ENCODE peak calls at places on chromosome 9, in four cellular contexts. R is left lung; T is activated T-helper 17 cell treated with anti-CD3 and anti-CD28 coated beads, Interleukin-2, amount 50 U/mL, for 72 hours; K is activated naive CD8-positive, alpha-beta T cell treated with anti-CD3 and anti-CD28 coated beads, Interleukin-2, amount 10 ng/mL, durations not matched to agents 7 days and 5 days. Q is an unnamed sample.

GRCh38 chr9:38053697-38054461 is 15.1 kb downstream of the SHB start:
- ATAC-seq in R (no peak), T (no peak), K (no peak), Q (no peak)

GRCh38 chr9:36843964-36844363 is 190.1 kb downstream of the PAX5 start:
- ATAC-seq in R (no peak), T (peak), K (no peak), Q (no peak)

GRCh38 chr9:98191615-98192502 is 578 bp downstream of the CORO2A start:
- ATAC-seq in R (peak), T (peak), K (peak), Q (peak)

GRCh38 chr9:99001892-99002291 is 58.2 kb downstream of the COL15A1 start:
- ATAC-seq in R (no peak), T (no peak), K (no peak), Q (no peak)

GRCh38 chr9:36731576-36731975 is 158.9 kb downstream of the MELK start:
- ATAC-seq in R (peak), T (peak), K (no peak), Q (no peak)

GRCh38 chr9:69085523-69086283 is 50.2 kb downstream of the FXN start:
- ATAC-seq in R (peak), T (no peak), K (no peak), Q (no peak)

GRCh38 chr9:121318631-121319393 is 50.9 kb downstream of the GSN start:
- ATAC-seq in R (no peak), T (no peak), K (no peak), Q (no peak)

GRCh38 chr9:78278177-78278777 is 18.6 kb upstream of the PSAT1 start:
- ATAC-seq in R (peak), T (no peak), K (no peak), Q (peak)

GRCh38 chr9:109992293-109992692 is 212.3 kb downstream of the PALM2AKAP2 start:
- ATAC-seq in R (no peak), T (no peak), K (no peak), Q (no peak)

GRCh38 chr9:98886691-98887229 is 56.9 kb upstream of the COL15A1 start:
- ATAC-seq in R (peak), T (no peak), K (no peak), Q (peak)

GRCh38 chr9:120152295-120152694 is 427.7 kb downstream of the CDK5RAP2 start:
- ATAC-seq in R (no peak), T (no peak), K (no peak), Q (no peak)

GRCh38 chr9:117101003-117101402 is 313.9 kb downstream of the ASTN2 start:
- ATAC-seq in R (no peak), T (no peak), K (no peak), Q (no peak)

GRCh38 chr9:83068414-83068813 is 5.5 kb upstream of the RASEF start:
- ATAC-seq in R (no peak), T (no peak), K (no peak), Q (no peak)

GRCh38 chr9:127796225-127796813 is 6.4 kb upstream of the FPGS start:
- ATAC-seq in R (peak), T (peak), K (peak), Q (peak)